ENCODE peak calls at places on chromosomes 1 and 21, in seven cellular contexts. L is foreskin keratinocyte; T is small intestine; D is GM23248; B is OCI-LY7; Z is effector memory CD4-positive, alpha-beta T cell; F is adrenal gland. C is an unnamed sample.

GRCh38 chr1:214259353-214259982 is 21.5 kb upstream of the SMYD2 start:
- DNase-seq in Z (no peak), B (no peak), D (peak), T (no peak), L (peak), F (no peak), C (no peak)

GRCh38 chr21:33751120-33751519 is 108.8 kb downstream of the ITSN1 start:
- DNase-seq in F (peak), Z (no peak), T (no peak), L (no peak), D (peak), B (no peak), C (no peak)

GRCh38 chr1:169309178-169310166 is 58.1 kb downstream of the NME7 start:
- DNase-seq in Z (no peak), T (peak), L (no peak), F (no peak), B (no peak), D (no peak), C (no peak)

GRCh38 chr1:11888877-11889208 is 30.1 kb upstream of the NPPB start:
- DNase-seq in D (no peak), T (no peak), Z (no peak), L (no peak), F (no peak), B (no peak), C (no peak)

GRCh38 chr1:56033321-56034037 is 545.9 kb downstream of the PLPP3 start:
- DNase-seq in L (no peak), Z (no peak), T (no peak), D (no peak), F (no peak), B (no peak), C (no peak)

GRCh38 chr1:75922698-75923097 is 9.5 kb downstream of the ASB17 start:
- DNase-seq in T (no peak), F (no peak), D (no peak), Z (no peak), B (no peak), L (no peak), C (no peak)

GRCh38 chr1:220770245-220770913 is 16.3 kb upstream of the MTARC1 start:
- DNase-seq in L (no peak), F (no peak), Z (no peak), D (no peak), B (no peak), T (no peak), C (no peak)

GRCh38 chr1:62361426-62361825 is 42.2 kb upstream of the KANK4 start:
- DNase-seq in F (no peak), Z (no peak), B (no peak), L (no peak), T (no peak), D (no peak), C (no peak)

GRCh38 chr1:1440941-1441888 is 5.7 kb downstream of the VWA1 start:
- DNase-seq in D (peak), Z (peak), T (peak), L (no peak), B (peak), F (no peak), C (no peak)

GRCh38 chr1:200976634-200977033 is 46.9 kb downstream of the KIF21B start:
- DNase-seq in T (no peak), D (no peak), Z (no peak), L (no peak), B (no peak), F (no peak), C (no peak)

GRCh38 chr21:45580181-45580575 is 37.9 kb upstream of the SLC19A1 start:
- DNase-seq in Z (no peak), L (no peak), F (no peak), D (no peak), T (no peak), B (no peak), C (no peak)

GRCh38 chr1:167465018-167465417 is 53.3 kb downstream of the CD247 start:
- DNase-seq in F (no peak), T (no peak), L (no peak), Z (no peak), B (no peak), D (no peak), C (no peak)

GRCh38 chr1:34066921-34067603 is 98.0 kb downstream of the CSMD2 start:
- DNase-seq in B (no peak), D (peak), L (peak), T (no peak), Z (no peak), F (no peak), C (no peak)

GRCh38 chr1:10068605-10069294 is 36.0 kb downstream of the UBE4B start:
- DNase-seq in D (peak), L (peak), B (no peak), F (no peak), T (no peak), Z (no peak), C (no peak)

GRCh38 chr1:228405200-228405978 is 1.2 kb downstream of the TRIM11 start:
- DNase-seq in F (no peak), B (peak), T (peak), D (peak), Z (no peak), L (no peak), C (no peak)

GRCh38 chr1:18233176-18233864 is 125.7 kb downstream of the IGSF21 start:
- DNase-seq in D (no peak), F (no peak), B (no peak), L (no peak), T (no peak), Z (no peak), C (no peak)

GRCh38 chr21:39142972-39143371 is 40.3 kb downstream of the PSMG1 start:
- DNase-seq in B (no peak), D (no peak), L (peak), F (no peak), T (no peak), Z (no peak), C (no peak)

GRCh38 chr1:213786683-213787082 is 201.1 kb upstream of the PROX1 start:
- DNase-seq in F (no peak), L (no peak), T (no peak), B (no peak), Z (no peak), D (no peak), C (no peak)

GRCh38 chr1:79082233-79082632 is 75.7 kb upstream of the ADGRL4 start:
- DNase-seq in T (no peak), D (no peak), Z (no peak), F (no peak), L (no peak), B (no peak), C (no peak)

GRCh38 chr1:57411262-57411661 is 12.6 kb downstream of the DAB1 start:
- DNase-seq in Z (no peak), B (no peak), F (no peak), D (peak), L (peak), T (no peak), C (no peak)

GRCh38 chr1:187018291-187018690 is 189.5 kb downstream of the PLA2G4A start:
- DNase-seq in L (no peak), B (no peak), Z (no peak), D (no peak), F (no peak), T (no peak), C (no peak)

GRCh38 chr1:163085904-163086268 is 16.7 kb downstream of the RGS4 start:
- DNase-seq in B (no peak), T (no peak), F (no peak), L (no peak), Z (no peak), D (peak), C (no peak)

GRCh38 chr1:205319081-205320018 is 2.2 kb downstream of the NUAK2 start:
- DNase-seq in L (peak), B (peak), D (peak), Z (no peak), T (peak), F (peak), C (no peak)
- H3K27ac ChIP-seq in L (peak), B (peak), D (peak), Z (peak), T (peak), F (peak), C (peak)

DNA sequence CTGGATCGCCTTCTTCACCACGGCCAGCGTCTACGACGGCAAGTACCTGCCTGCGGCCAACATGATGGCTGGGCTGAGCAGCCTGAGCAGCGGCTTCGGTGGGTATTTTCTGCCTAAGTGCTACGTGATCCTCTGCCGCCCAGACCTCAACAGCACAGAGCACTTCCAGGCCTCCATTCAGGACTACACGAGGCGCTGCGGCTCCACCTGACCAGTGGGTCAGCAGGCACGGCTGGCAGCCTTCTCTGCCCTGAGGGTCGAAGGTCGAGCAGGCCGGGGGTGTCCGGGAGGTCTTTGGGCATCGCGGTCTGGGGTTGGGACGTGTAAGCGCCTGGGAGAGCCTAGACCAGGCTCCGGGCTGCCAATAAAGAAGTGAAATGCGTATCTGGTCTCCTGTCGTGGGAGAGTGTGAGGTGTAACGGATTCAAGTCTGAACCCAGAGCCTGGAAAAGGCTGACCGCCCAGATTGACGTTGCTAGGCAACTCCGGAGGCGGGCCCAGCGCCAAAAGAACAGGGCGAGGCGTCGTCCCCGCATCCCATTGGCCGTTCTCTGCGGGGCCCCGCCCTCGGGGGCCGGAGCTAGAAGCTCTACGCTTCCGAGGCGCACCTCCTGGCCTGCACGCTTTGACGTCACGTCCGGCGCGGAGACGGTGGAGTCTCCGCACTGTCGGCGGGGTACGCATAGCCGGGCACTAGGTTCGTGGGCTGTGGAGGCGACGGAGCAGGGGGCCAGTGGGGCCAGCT is at the start of gene ZBTB48:
- DNase-seq in D (peak), F (peak), T (peak), Z (peak), B (peak), L (peak), C (peak)
- H3K27ac ChIP-seq in D (peak), F (peak), T (peak), Z (peak), B (peak), L (no peak), C (peak)

GRCh38 chr1:66403031-66403731 is 130.8 kb upstream of the SGIP1 start:
- DNase-seq in D (no peak), Z (no peak), B (peak), T (no peak), L (no peak), F (no peak), C (no peak)
- H3K27ac ChIP-seq in D (no peak), Z (no peak), B (peak), T (peak), L (no peak), F (no peak), C (no peak)

GRCh38 chr1:218538341-218538740 is 193.2 kb downstream of the TGFB2 start:
- DNase-seq in D (no peak), B (no peak), F (no peak), L (no peak), Z (no peak), T (no peak), C (no peak)
- H3K27ac ChIP-seq in D (no peak), B (no peak), F (no peak), L (no peak), Z (no peak), T (no peak), C (peak)

GRCh38 chr1:153569465-153569864 is 3.8 kb upstream of the S100A2 start:
- DNase-seq in L (no peak), T (no peak), D (no peak), Z (no peak), F (no peak), B (no peak), C (no peak)

GRCh38 chr1:153565529-153566374 is at the start of gene S100A2:
- DNase-seq in L (peak), F (peak), B (no peak), D (peak), T (peak), Z (no peak), C (peak)

GRCh38 chr1:153568367-153569099 is 2.9 kb upstream of the S100A2 start:
- DNase-seq in F (peak), D (peak), T (peak), L (peak), B (peak), Z (peak), C (peak)

GRCh38 chr1:153566414-153567371 is 1.0 kb upstream of the S100A2 start:
- DNase-seq in D (peak), Z (peak), B (no peak), L (peak), F (peak), T (peak), C (peak)

DNA sequence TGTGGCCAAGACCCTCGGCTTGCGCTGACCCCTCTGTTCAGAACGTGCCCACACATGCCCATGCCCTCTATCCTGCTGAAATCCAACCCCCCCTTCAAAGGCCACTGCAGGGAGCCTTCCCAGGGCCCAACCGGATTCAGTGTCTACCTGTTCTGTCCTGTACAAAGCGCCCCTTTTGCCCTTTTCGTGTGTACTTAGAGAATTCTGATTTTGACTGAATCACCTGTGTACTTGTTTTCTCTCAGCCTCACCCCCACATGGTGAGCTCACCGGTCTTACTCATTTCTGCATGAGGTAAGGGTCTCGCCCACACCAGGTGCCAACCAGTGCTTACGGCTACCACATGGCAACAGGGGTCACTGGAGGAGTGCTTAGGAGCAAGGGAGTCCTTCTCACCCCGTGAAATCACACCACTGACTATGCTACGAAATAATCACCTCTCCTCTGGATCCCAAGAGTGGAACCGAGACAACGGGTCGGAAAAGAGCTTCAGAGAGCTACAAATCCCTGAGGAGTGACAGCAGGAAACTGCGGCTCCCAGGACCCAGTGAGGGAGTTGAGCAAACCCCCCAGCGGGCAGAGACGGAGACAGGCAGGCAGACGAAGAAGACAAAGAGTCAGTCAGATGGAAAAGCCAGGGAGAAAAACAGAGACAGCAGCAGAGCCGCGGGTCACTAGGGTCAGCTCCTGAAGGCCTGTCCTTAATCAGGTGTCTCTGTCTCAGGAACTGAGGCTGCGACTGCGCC is 2.1 kb upstream of the S100A2 start:
- DNase-seq in L (peak), D (peak), F (no peak), Z (no peak), T (no peak), B (no peak), C (peak)
- H3K27ac ChIP-seq in L (peak), D (peak), F (no peak), Z (no peak), T (peak), B (no peak), C (peak)

GRCh38 chr1:96364576-96364975 is 357.0 kb upstream of the PTBP2 start:
- DNase-seq in B (no peak), F (no peak), D (peak), L (peak), Z (no peak), T (no peak), C (no peak)
- H3K27ac ChIP-seq in B (no peak), F (no peak), D (no peak), L (no peak), Z (no peak), T (no peak), C (no peak)

GRCh38 chr1:154404984-154405761 is at the start of gene IL6R:
- DNase-seq in L (peak), B (peak), T (peak), D (peak), F (peak), Z (peak), C (peak)
- H3K27ac ChIP-seq in L (peak), B (no peak), T (peak), D (peak), F (peak), Z (peak), C (peak)

DNA sequence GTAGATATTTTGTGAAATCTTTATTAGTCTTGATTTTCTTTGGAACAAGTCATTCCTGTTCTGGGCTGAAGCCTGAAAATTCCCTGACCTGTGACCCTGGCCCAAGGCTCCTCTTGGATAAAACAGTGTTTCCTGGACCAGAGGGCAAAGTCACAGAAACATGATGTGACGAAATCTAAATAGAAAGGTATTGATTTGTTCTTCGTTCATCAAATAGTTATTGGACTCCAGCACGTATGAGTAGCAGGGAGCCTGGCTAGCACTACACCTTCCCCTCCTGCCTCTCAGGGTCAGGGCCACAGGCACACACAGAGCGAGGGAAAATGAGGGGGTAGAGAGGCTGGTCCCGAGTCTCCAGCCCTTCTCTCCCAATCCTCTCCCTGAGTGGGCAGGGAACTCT is 1.7 kb upstream of the CLDN14 start:
- DNase-seq in Z (no peak), B (no peak), L (no peak), F (no peak), D (no peak), T (peak), C (no peak)
- H3K27ac ChIP-seq in Z (no peak), B (no peak), L (no peak), F (no peak), D (no peak), T (no peak), C (no peak)

GRCh38 chr1:40806724-40807675 is 23.4 kb downstream of the KCNQ4 start:
- DNase-seq in T (no peak), F (no peak), B (no peak), D (no peak), Z (no peak), L (no peak), C (no peak)
- H3K27ac ChIP-seq in T (no peak), F (no peak), B (no peak), D (no peak), Z (no peak), L (no peak), C (no peak)

GRCh38 chr1:236799001-236799400 is 3.9 kb downstream of the MTR start:
- DNase-seq in F (no peak), B (no peak), L (no peak), D (no peak), T (no peak), Z (no peak), C (no peak)
- H3K27ac ChIP-seq in F (no peak), B (no peak), L (no peak), D (no peak), T (no peak), Z (no peak), C (no peak)